ENCODE peak calls at places on chromosomes 2 and 18, in nine cellular contexts. Y is HFF-Myc; Z is thoracic aorta; K is neural progenitor cell; Q is Jurkat, Clone E6-1; T is KG1; O is SW480; P is activated T-cell treated with anti-CD3 and anti-CD28 coated beads for 1 hour; U is stimulated activated CD4-positive, alpha-beta T cell treated with anti-CD3 and anti-CD28 coated beads, Interleukin-15, amount 100 ng/mL, for 1 hour. A is an unnamed sample.

GRCh38 chr2:159131882-159132281 is 154.6 kb downstream of the WDSUB1 start:
- DNase-seq in Y (no peak), Z (no peak), K (no peak), Q (no peak), T (no peak), O (no peak), P (no peak), U (no peak), A (peak; percentile 53)

GRCh38 chr18:49020621-49021021 is 69.9 kb upstream of the SMAD7 start:
- DNase-seq in Y (no peak), Z (no peak), K (no peak), Q (no peak), T (no peak), O (peak; percentile 9), P (no peak), U (no peak), A (no peak)

GRCh38 chr2:210421916-210422315 is 54.6 kb downstream of the LANCL1 start:
- DNase-seq in Y (no peak), Z (no peak), K (peak; percentile 14), Q (no peak), T (no peak), O (peak; percentile 6), P (no peak), U (no peak), A (no peak)

GRCh38 chr2:124913873-124914272 is 888.8 kb downstream of the CNTNAP5 start:
- DNase-seq in Y (no peak), Z (no peak), K (no peak), Q (no peak), T (no peak), O (no peak), P (no peak), U (no peak), A (no peak)

GRCh38 chr2:174259981-174260380 is 11.6 kb upstream of the OLA1 start:
- DNase-seq in Y (peak; percentile 31), Z (no peak), K (no peak), Q (no peak), T (no peak), O (no peak), P (no peak), U (no peak), A (peak; percentile 78)

GRCh38 chr2:36058076-36058475 is 297.5 kb upstream of the CRIM1 start:
- DNase-seq in Y (no peak), Z (no peak), K (no peak), Q (no peak), T (no peak), O (no peak), P (no peak), U (no peak), A (no peak)

GRCh38 chr2:61833971-61834370 is 19.9 kb downstream of the FAM161A start:
- DNase-seq in Y (no peak), Z (no peak), K (no peak), Q (no peak), T (no peak), O (no peak), P (no peak), U (no peak), A (no peak)

GRCh38 chr2:186201371-186201770 is 284.7 kb upstream of the ZC3H15 start:
- DNase-seq in Y (no peak), Z (no peak), K (peak; percentile 15), Q (no peak), T (no peak), O (no peak), P (no peak), U (no peak), A (no peak)

GRCh38 chr2:236499691-236500573 is 69.7 kb upstream of the ACKR3 start:
- DNase-seq in Y (no peak), Z (no peak), K (no peak), Q (no peak), T (no peak), O (no peak), P (no peak), U (no peak), A (no peak)

GRCh38 chr2:88735853-88736252 is 44.4 kb downstream of the RPIA start:
- DNase-seq in Y (no peak), Z (no peak), K (no peak), Q (no peak), T (no peak), O (peak; percentile 20), P (no peak), U (no peak), A (no peak)

GRCh38 chr2:149000168-149000938 is 38.1 kb upstream of the LYPD6B start:
- DNase-seq in Y (no peak), Z (no peak), K (no peak), Q (no peak), T (no peak), O (no peak), P (no peak), U (no peak), A (no peak)

GRCh38 chr18:50626317-50626716 is 66.4 kb downstream of the MAPK4 start:
- DNase-seq in Y (no peak), Z (no peak), K (no peak), Q (no peak), T (no peak), O (no peak), P (no peak), U (no peak), A (no peak)

GRCh38 chr2:226544581-226545210 is 254.9 kb downstream of the IRS1 start:
- DNase-seq in Y (no peak), Z (no peak), K (no peak), Q (no peak), T (no peak), O (no peak), P (no peak), U (no peak), A (no peak)

GRCh38 chr2:239113164-239113563 is 265.3 kb downstream of the TWIST2 start:
- DNase-seq in Y (no peak), Z (no peak), K (no peak), Q (no peak), T (no peak), O (no peak), P (no peak), U (no peak), A (no peak)

GRCh38 chr2:74419345-74419744 is 2.1 kb downstream of the C2orf81 start:
- DNase-seq in Y (no peak), Z (no peak), K (no peak), Q (no peak), T (no peak), O (no peak), P (no peak), U (no peak), A (no peak)

GRCh38 chr2:134845719-134846118 is 7.3 kb downstream of the ACMSD start:
- DNase-seq in Y (peak; percentile 6), Z (no peak), K (no peak), Q (no peak), T (no peak), O (peak; percentile 34), P (no peak), U (no peak), A (no peak)

GRCh38 chr2:113831156-113831555 is 58.7 kb upstream of the ACTR3 start:
- DNase-seq in Y (no peak), Z (no peak), K (no peak), Q (no peak), T (no peak), O (peak; percentile 11), P (no peak), U (no peak), A (no peak)

GRCh38 chr18:6885992-6886823 is 156.7 kb downstream of the ARHGAP28 start:
- DNase-seq in Y (peak; percentile 50), Z (no peak), K (peak; percentile 83), Q (peak; percentile 14), T (no peak), O (peak; percentile 55), P (no peak), U (no peak), A (no peak)

GRCh38 chr2:165794520-165794882 is 454 bp upstream of the GALNT3 start:
- DNase-seq in Y (no peak), Z (no peak), K (peak; percentile 42), Q (peak; percentile 62), T (peak; percentile 81), O (peak; percentile 38), P (peak; percentile 26), U (peak; percentile 12), A (peak; percentile 4)

GRCh38 chr2:54763636-54764291 is 40.3 kb downstream of the EML6 start:
- DNase-seq in Y (no peak), Z (no peak), K (peak; percentile 47), Q (peak; percentile 26), T (no peak), O (no peak), P (no peak), U (no peak), A (no peak)

GRCh38 chr18:62937065-62937464 is 221.7 kb downstream of the PHLPP1 start:
- DNase-seq in Y (no peak), Z (no peak), K (no peak), Q (no peak), T (peak; percentile 7), O (no peak), P (no peak), U (no peak), A (no peak)

A was measured in fibroblast of the conjunctiva.